ENCODE peak calls at places on chromosomes 3 and 15, in five cellular contexts. One of them, this sample, is unnamed.

GRCh38 chr3:128567705-128568356 is 74.8 kb upstream of the GATA2 start:
- DNase-seq in uterus: no peak
- DNase-seq in EL: no peak
- DNase-seq in midbrain: no peak
- DNase-seq in adrenal gland: no peak
- DNase-seq in this sample: no peak

GRCh38 chr3:148697311-148698189 is at the start of gene AGTR1:
- DNase-seq in adrenal gland: peak
- DNase-seq in midbrain: no peak
- DNase-seq in uterus: peak
- DNase-seq in EL: peak
- DNase-seq in this sample: peak

GRCh38 chr15:73541479-73541878 is 91.7 kb downstream of the NPTN start:
- DNase-seq in adrenal gland: no peak
- DNase-seq in EL: no peak
- DNase-seq in uterus: no peak
- DNase-seq in midbrain: no peak
- DNase-seq in this sample: no peak

GRCh38 chr15:61063875-61064320 is 165.2 kb downstream of the RORA start:
- DNase-seq in EL: no peak
- DNase-seq in midbrain: no peak
- DNase-seq in uterus: no peak
- DNase-seq in adrenal gland: no peak
- DNase-seq in this sample: no peak

GRCh38 chr3:116263842-116264545 is 181.3 kb downstream of the LSAMP start:
- DNase-seq in EL: no peak
- DNase-seq in midbrain: no peak
- DNase-seq in uterus: no peak
- DNase-seq in adrenal gland: no peak
- DNase-seq in this sample: no peak

GRCh38 chr3:46986055-46986730 is 6.7 kb downstream of the NBEAL2 start:
- DNase-seq in adrenal gland: no peak
- DNase-seq in EL: no peak
- DNase-seq in midbrain: no peak
- DNase-seq in uterus: no peak
- DNase-seq in this sample: no peak

GRCh38 chr3:133914839-133915600 is 19.3 kb upstream of the RAB6B start:
- DNase-seq in midbrain: no peak
- DNase-seq in uterus: no peak
- DNase-seq in adrenal gland: no peak
- DNase-seq in EL: no peak
- DNase-seq in this sample: no peak

GRCh38 chr15:57476533-57476975 is 100.2 kb downstream of the CGNL1 start:
- DNase-seq in EL: peak
- DNase-seq in uterus: no peak
- DNase-seq in adrenal gland: no peak
- DNase-seq in midbrain: no peak
- DNase-seq in this sample: no peak

GRCh38 chr15:87573534-87573933 is 683.0 kb downstream of the NTRK3 start:
- DNase-seq in midbrain: no peak
- DNase-seq in adrenal gland: no peak
- DNase-seq in uterus: no peak
- DNase-seq in EL: no peak
- DNase-seq in this sample: no peak

GRCh38 chr3:157027861-157028745 is 131.8 kb downstream of the CCNL1 start:
- DNase-seq in adrenal gland: no peak
- DNase-seq in EL: no peak
- DNase-seq in uterus: no peak
- DNase-seq in midbrain: no peak
- DNase-seq in this sample: no peak

GRCh38 chr3:70861855-70862254 is 549.4 kb upstream of the MDFIC2 start:
- DNase-seq in uterus: peak
- DNase-seq in adrenal gland: no peak
- DNase-seq in EL: peak
- DNase-seq in midbrain: no peak
- DNase-seq in this sample: peak

GRCh38 chr15:71607383-71607782 is 203.0 kb upstream of the NR2E3 start:
- DNase-seq in midbrain: no peak
- DNase-seq in EL: no peak
- DNase-seq in adrenal gland: no peak
- DNase-seq in uterus: no peak
- DNase-seq in this sample: no peak

GRCh38 chr3:20222274-20222673 is 36.3 kb upstream of the SGO1 start:
- DNase-seq in midbrain: no peak
- DNase-seq in uterus: no peak
- DNase-seq in EL: no peak
- DNase-seq in adrenal gland: no peak
- DNase-seq in this sample: no peak

GRCh38 chr3:156181509-156181908 is 61.1 kb downstream of the KCNAB1 start:
- DNase-seq in uterus: no peak
- DNase-seq in adrenal gland: no peak
- DNase-seq in EL: peak
- DNase-seq in midbrain: no peak
- DNase-seq in this sample: no peak